ENCODE peak calls at places on chromosomes 3 and 15, in seven cellular contexts. B is natural killer cell treated with Interleukin-12 subunit alpha and Interleukin-12 subunit beta and Interleukin-15 and Interleukin-18, amount 100 ng/mL, for 72 hours; E is activated CD8-positive, alpha-beta memory T cell treated with anti-CD3 and anti-CD28 coated beads, Interleukin-2, amount 50 U/mL, for 48 hours; M is heart left ventricle; O is occipital lobe; U is NCI-H2171; Q is activated gamma-delta T cell. H is an unnamed sample.

GRCh38 chr15:89654311-89654761 is 931 bp downstream of the KIF7 start:
- DNase-seq in B (no peak), E (no peak), M (no peak), O (no peak), U (no peak), Q (no peak), H (no peak)

GRCh38 chr3:171775943-171776342 is 34.3 kb downstream of the PLD1 start:
- DNase-seq in B (no peak), E (no peak), M (no peak), O (no peak), U (no peak), Q (no peak), H (no peak)

GRCh38 chr3:44893097-44893496 is 18.7 kb downstream of the TGM4 start:
- DNase-seq in B (no peak), E (no peak), M (no peak), O (no peak), U (no peak), Q (no peak), H (no peak)

GRCh38 chr3:184745526-184745925 is 33.7 kb upstream of the MAGEF1 start:
- DNase-seq in B (no peak), E (no peak), M (no peak), O (no peak), U (no peak), Q (no peak), H (no peak)

GRCh38 chr3:69710153-69710977 is 28.9 kb upstream of the MITF start:
- DNase-seq in B (no peak), E (no peak), M (no peak), O (no peak), U (no peak), Q (no peak), H (no peak)

GRCh38 chr15:60155661-60156060 is 151.6 kb downstream of the FOXB1 start:
- DNase-seq in B (no peak), E (no peak), M (no peak), O (no peak), U (no peak), Q (no peak), H (no peak)

GRCh38 chr3:72310028-72310987 is 525.4 kb upstream of the PROK2 start:
- DNase-seq in B (no peak), E (no peak), M (peak), O (no peak), U (peak), Q (no peak), H (no peak)

GRCh38 chr15:98743177-98743576 is 94.8 kb downstream of the IGF1R start:
- DNase-seq in B (no peak), E (no peak), M (no peak), O (no peak), U (no peak), Q (no peak), H (no peak)

GRCh38 chr3:11510001-11510760 is 133.5 kb downstream of the VGLL4 start:
- DNase-seq in B (no peak), E (no peak), M (no peak), O (peak), U (peak), Q (no peak), H (no peak)

GRCh38 chr3:189720746-189721426 is 89.7 kb downstream of the TP63 start:
- DNase-seq in B (no peak), E (no peak), M (no peak), O (no peak), U (no peak), Q (no peak), H (no peak)

GRCh38 chr3:128011140-128011539 is 41.1 kb upstream of the SEC61A1 start:
- DNase-seq in B (no peak), E (no peak), M (no peak), O (no peak), U (peak), Q (no peak), H (no peak)

H was measured in breast epithelium.